ENCODE peak calls at places on chromosome 20, in eight cellular contexts. A is spleen, H is adrenal gland, R is GM12891, W is ovary, Q is Peyer's patch, U is upper lobe of left lung, O is HCT116. D is an unnamed sample.

GRCh38 chr20:19757487-19757972 is 528 bp upstream of the RIN2 start:
- DNase-seq in A (peak), H (peak), R (no peak), W (peak), Q (peak), U (peak), O (no peak), D (no peak)

GRCh38 chr20:57803718-57804005 is 93.8 kb upstream of the PMEPA1 start:
- DNase-seq in A (no peak), H (no peak), R (no peak), W (no peak), Q (no peak), U (no peak), O (no peak), D (no peak)

GRCh38 chr20:51493346-51493791 is 49.1 kb downstream of the NFATC2 start:
- DNase-seq in A (no peak), H (no peak), R (no peak), W (no peak), Q (no peak), U (no peak), O (no peak), D (no peak)

GRCh38 chr20:37897008-37897548 is 5.8 kb upstream of the VSTM2L start:
- DNase-seq in A (no peak), H (peak), R (no peak), W (no peak), Q (no peak), U (no peak), O (no peak), D (no peak)

GRCh38 chr20:37362821-37363220 is 16.9 kb downstream of the SRC start:
- DNase-seq in A (peak), H (no peak), R (no peak), W (peak), Q (peak), U (peak), O (no peak), D (no peak)

GRCh38 chr20:51966296-51966971 is 164.1 kb upstream of the SALL4 start:
- DNase-seq in A (no peak), H (peak), R (peak), W (peak), Q (peak), U (peak), O (peak), D (peak)

GRCh38 chr20:63596423-63596822 is 22.4 kb upstream of the HELZ2 start:
- DNase-seq in A (no peak), H (no peak), R (no peak), W (no peak), Q (no peak), U (no peak), O (no peak), D (no peak)

GRCh38 chr20:50982372-50982771 is 23.8 kb downstream of the MOCS3 start:
- DNase-seq in A (no peak), H (no peak), R (no peak), W (no peak), Q (peak), U (no peak), O (no peak), D (no peak)

GRCh38 chr20:64156136-64156885 is 7.9 kb upstream of the MYT1 start:
- DNase-seq in A (no peak), H (no peak), R (no peak), W (no peak), Q (no peak), U (no peak), O (no peak), D (no peak)

GRCh38 chr20:10558635-10559187 is 115.1 kb downstream of the JAG1 start:
- DNase-seq in A (no peak), H (no peak), R (no peak), W (no peak), Q (no peak), U (no peak), O (no peak), D (no peak)

GRCh38 chr20:51763965-51764602 is 4.1 kb downstream of the ATP9A start:
- DNase-seq in A (no peak), H (no peak), R (no peak), W (no peak), Q (no peak), U (no peak), O (no peak), D (no peak)

GRCh38 chr20:31722388-31723281 is at the start of gene BCL2L1:
- DNase-seq in A (peak), H (peak), R (no peak), W (peak), Q (peak), U (peak), O (peak), D (peak)

GRCh38 chr20:31718952-31719643 is 3.6 kb downstream of the BCL2L1 start:
- DNase-seq in A (no peak), H (no peak), R (no peak), W (no peak), Q (no peak), U (peak), O (no peak), D (no peak)

GRCh38 chr20:31721408-31722332 is 998 bp downstream of the BCL2L1 start:
- DNase-seq in A (peak), H (peak), R (no peak), W (no peak), Q (peak), U (no peak), O (no peak), D (no peak)

GRCh38 chr20:31719644-31720485 is 2.8 kb downstream of the BCL2L1 start:
- DNase-seq in A (no peak), H (no peak), R (no peak), W (no peak), Q (peak), U (no peak), O (no peak), D (no peak)

GRCh38 chr20:31720486-31721407 is 1.9 kb downstream of the BCL2L1 start:
- DNase-seq in A (no peak), H (no peak), R (no peak), W (no peak), Q (peak), U (no peak), O (no peak), D (no peak)
- TF ChIP-seq POLR2A in A (no peak), H (no peak), R (no peak), W (no peak), Q (peak), U (no peak), O (no peak), D (no peak)

DNA sequence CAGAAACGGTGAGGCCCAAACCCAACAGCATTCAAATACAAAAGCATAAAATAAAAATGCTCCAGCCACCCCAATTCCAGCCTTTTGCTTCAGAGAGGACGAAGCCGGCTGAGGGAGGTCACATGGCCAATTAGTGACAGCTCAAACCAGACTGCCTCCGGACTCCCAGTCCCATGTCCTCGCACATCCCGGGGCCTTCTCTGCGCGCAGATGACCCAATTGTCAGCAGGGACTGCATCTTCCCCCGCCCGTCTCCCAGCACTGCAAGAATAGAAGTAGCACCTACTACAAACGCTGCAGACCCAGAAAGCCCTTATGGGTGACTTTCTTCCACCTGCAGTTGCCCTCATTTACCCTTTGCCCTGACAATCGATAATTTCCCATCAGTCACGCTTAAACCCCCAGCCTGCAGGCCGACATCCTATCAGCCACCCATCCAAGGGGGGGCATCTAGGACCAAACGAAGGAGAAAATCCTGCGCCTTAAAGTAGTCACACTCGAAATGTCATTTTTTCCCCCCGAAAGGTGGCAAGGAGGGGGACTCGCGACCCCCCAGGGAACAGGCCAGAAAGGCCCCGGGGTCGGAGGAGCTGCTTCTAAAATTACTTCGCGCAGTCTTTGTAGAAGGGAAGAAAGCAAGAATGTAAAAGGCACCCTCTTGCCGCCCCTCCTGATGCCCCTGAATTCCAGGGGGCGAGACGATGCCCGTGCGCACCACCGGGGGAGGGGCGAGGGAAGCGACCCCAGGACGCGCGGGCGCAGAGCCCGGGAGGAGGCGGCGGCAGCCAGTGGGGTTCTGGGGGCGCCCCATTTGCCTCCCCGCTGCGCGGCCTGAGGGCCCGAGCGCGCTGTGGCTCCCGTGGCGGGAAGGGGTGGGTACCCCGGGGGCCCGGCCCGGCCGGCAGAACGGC is 792 bp downstream of the SLC23A2 start:
- DNase-seq in A (peak), H (peak), R (no peak), W (peak), Q (peak), U (peak), O (no peak), D (peak)
- TF ChIP-seq POLR2A in A (no peak), H (no peak), R (no peak), W (no peak), Q (no peak), U (no peak), O (no peak), D (no peak)

GRCh38 chr20:32476684-32477593 is 108.2 kb downstream of the NOL4L start:
- DNase-seq in A (peak), H (no peak), R (no peak), W (no peak), Q (no peak), U (peak), O (no peak), D (no peak)

GRCh38 chr20:32474717-32474966 is 110.5 kb downstream of the NOL4L start:
- DNase-seq in A (no peak), H (no peak), R (peak), W (no peak), Q (no peak), U (no peak), O (no peak), D (peak)

GRCh38 chr20:32474009-32474716 is 111.0 kb downstream of the NOL4L start:
- DNase-seq in A (no peak), H (peak), R (no peak), W (peak), Q (no peak), U (peak), O (no peak), D (no peak)

GRCh38 chr20:32473231-32474008 is 111.7 kb downstream of the NOL4L start:
- DNase-seq in A (no peak), H (no peak), R (no peak), W (peak), Q (peak), U (no peak), O (no peak), D (no peak)

GRCh38 chr20:32474967-32475819 is 109.9 kb downstream of the NOL4L start:
- DNase-seq in A (peak), H (peak), R (peak), W (peak), Q (peak), U (peak), O (no peak), D (peak)
- TF ChIP-seq POLR2A in A (no peak), H (no peak), R (no peak), W (no peak), Q (peak), U (no peak), O (no peak), D (no peak)

GRCh38 chr20:324177-325042 is 942 bp upstream of the SOX12 start:
- DNase-seq in A (peak), H (peak), R (peak), W (peak), Q (peak), U (peak), O (peak), D (peak)
- TF ChIP-seq POLR2A in A (no peak), H (no peak), R (peak), W (peak), Q (no peak), U (no peak), O (peak), D (peak)

GRCh38 chr20:34956751-34957472 is 1.2 kb downstream of the MYH7B start:
- DNase-seq in A (no peak), H (no peak), R (no peak), W (no peak), Q (no peak), U (no peak), O (no peak), D (no peak)

GRCh38 chr20:34953960-34954359 is 1.6 kb downstream of the GSS start:
- DNase-seq in A (no peak), H (no peak), R (no peak), W (no peak), Q (no peak), U (no peak), O (no peak), D (no peak)

GRCh38 chr20:34956041-34956458 is 382 bp downstream of the MYH7B start:
- DNase-seq in A (no peak), H (no peak), R (no peak), W (no peak), Q (no peak), U (no peak), O (no peak), D (no peak)

GRCh38 chr20:34954905-34955231 is 738 bp downstream of the GSS start:
- DNase-seq in A (no peak), H (peak), R (no peak), W (no peak), Q (no peak), U (no peak), O (peak), D (no peak)

GRCh38 chr20:34955232-34956040 is at the start of the genes GSS and MYH7B:
- DNase-seq in A (peak), H (peak), R (peak), W (peak), Q (peak), U (peak), O (peak), D (peak)
- TF ChIP-seq POLR2A in A (no peak), H (peak), R (peak), W (peak), Q (peak), U (peak), O (peak), D (peak)

GRCh38 chr20:62061851-62062418 is 3.7 kb downstream of the TAF4 start:
- DNase-seq in A (peak), H (no peak), R (no peak), W (no peak), Q (peak), U (no peak), O (no peak), D (no peak)

GRCh38 chr20:62063601-62063980 is 2.1 kb downstream of the TAF4 start:
- DNase-seq in A (peak), H (no peak), R (no peak), W (no peak), Q (no peak), U (no peak), O (no peak), D (no peak)

GRCh38 chr20:62063981-62064787 is 1.5 kb downstream of the TAF4 start:
- DNase-seq in A (peak), H (peak), R (no peak), W (peak), Q (peak), U (peak), O (no peak), D (no peak)

GRCh38 chr20:62060631-62061541 is 4.8 kb downstream of the TAF4 start:
- DNase-seq in A (peak), H (no peak), R (no peak), W (no peak), Q (peak), U (no peak), O (no peak), D (no peak)

DNA sequence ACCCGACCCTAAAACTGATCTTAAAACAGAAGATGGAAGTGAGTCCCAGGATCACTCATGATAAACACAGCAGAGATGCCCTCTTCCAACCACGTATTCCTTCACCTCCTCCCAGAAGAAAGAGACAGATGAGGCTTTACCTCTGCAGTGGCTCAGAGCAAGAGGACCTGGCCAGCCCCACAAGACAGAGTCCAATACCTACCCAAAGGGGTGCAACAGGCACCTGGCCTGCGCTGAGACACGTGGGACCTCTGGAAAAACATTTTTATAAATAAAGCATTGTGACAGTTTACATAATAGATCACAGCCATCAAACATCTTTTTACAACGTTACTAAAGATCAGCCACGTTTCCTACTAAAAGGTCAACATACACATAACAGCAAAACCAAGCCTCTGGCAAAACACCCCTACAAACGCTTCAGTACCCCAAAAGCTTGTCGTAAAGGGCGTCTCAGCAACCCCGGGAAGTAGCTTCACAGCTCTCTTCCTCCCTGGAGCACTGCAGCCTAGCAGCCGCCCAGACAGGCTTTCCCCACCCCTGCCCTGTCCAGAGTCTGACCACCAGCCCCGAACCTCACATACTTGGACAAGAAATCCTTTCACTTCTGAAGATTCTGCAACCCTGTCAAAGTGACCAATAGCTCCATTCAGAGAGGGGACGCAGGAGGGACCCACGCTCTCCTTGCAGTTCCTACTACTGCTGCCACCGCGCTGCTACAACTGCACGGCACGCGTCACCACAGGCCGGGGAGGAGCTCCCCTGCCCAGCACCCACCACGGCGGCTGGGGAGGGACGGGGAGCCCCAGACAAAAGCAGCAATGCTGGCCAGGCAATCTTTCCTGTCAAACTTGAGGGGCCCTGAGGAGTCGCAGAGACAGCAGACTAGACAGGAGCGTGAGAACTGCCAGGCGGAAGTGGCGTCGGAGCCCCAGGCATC is 2.8 kb downstream of the TAF4 start:
- DNase-seq in A (peak), H (no peak), R (no peak), W (no peak), Q (no peak), U (no peak), O (no peak), D (no peak)
- TF ChIP-seq POLR2A in A (no peak), H (no peak), R (no peak), W (no peak), Q (no peak), U (no peak), O (no peak), D (no peak)

DNA sequence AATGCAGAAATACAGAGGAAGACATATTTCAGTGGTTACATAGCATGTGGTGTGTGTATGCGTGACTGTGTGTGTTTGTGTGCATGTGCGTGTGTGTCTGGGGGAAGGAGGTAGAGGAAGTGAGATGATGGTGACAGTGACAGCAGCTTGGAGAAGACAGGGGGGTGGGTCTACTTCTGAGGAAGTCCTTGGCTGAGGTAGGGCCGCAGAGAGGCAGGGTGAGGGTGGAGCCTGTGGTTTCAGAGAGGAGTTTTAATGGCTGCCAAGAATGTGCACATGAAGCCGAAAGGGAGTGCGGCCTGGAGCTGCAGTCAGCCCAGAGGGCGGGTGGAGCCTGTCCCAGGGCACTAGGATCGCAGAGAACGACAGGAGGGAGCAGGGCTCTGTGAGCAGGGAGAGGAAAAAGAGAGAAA is 22.7 kb upstream of the RNF24 start:
- DNase-seq in A (peak), H (peak), R (peak), W (no peak), Q (peak), U (peak), O (no peak), D (peak)
- TF ChIP-seq POLR2A in A (no peak), H (no peak), R (peak), W (no peak), Q (no peak), U (no peak), O (no peak), D (peak)

DNA sequence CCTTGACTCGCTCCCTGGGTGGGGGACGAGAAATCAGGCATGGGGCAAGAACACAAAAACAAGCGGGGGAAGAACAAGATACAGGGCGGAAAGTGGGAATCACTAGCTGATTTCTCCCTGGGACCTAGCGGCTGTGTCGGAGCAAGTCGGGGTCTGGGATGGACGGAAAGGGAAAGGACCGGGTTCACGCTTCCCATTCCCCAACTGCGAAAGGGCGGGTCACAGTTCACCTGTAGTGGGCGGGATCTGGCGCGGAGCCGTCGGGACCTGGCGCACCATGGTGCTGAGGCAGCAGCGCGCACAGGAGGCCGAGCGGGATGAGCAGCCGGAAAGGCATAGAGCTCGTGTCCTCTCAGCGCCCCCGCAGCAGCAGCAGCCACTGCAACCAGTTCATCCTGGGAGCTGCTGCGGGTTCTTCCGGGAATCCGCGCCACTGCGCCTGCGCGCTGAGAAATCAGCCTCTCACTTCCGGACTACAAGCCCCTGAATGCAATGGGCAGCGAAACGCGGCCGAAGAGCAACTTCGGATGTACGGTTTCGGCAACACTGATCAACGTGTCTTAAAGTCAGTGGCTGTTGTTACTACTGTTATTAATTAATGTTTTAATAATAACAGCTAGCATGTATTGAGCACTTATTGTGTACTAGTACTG is at the start of gene EDEM2:
- DNase-seq in A (peak), H (peak), R (peak), W (peak), Q (peak), U (peak), O (peak), D (peak)
- TF ChIP-seq POLR2A in A (peak), H (no peak), R (peak), W (peak), Q (peak), U (peak), O (peak), D (peak)

GRCh38 chr20:47334022-47334551 is 22.4 kb downstream of the ZMYND8 start:
- DNase-seq in A (no peak), H (no peak), R (no peak), W (no peak), Q (peak), U (no peak), O (no peak), D (no peak)
- TF ChIP-seq POLR2A in A (no peak), H (no peak), R (no peak), W (no peak), Q (no peak), U (peak), O (no peak), D (no peak)